ENCODE peak calls at places on chromosome 9, in four cellular contexts. One of them, this sample, is unnamed. For H3K27me3, the result is how much of the 10 kb centered on the place peaks cover.

GRCh38 chr9:10026585-10026984 is 586.2 kb downstream of the PTPRD start:
- DNase-seq in endothelial cell of umbilical vein: no peak
- DNase-seq in suprapubic skin: no peak
- DNase-seq in uterus: no peak
- DNase-seq in this sample: no peak

GRCh38 chr9:117970276-117970675 is 266.1 kb downstream of the TLR4 start:
- DNase-seq in endothelial cell of umbilical vein: no peak
- DNase-seq in suprapubic skin: no peak
- DNase-seq in uterus: no peak
- DNase-seq in this sample: no peak

GRCh38 chr9:126619336-126619919 is 5.7 kb downstream of the LMX1B start:
- DNase-seq in endothelial cell of umbilical vein: no peak
- DNase-seq in suprapubic skin: no peak
- DNase-seq in uterus: no peak
- DNase-seq in this sample: no peak

GRCh38 chr9:87212563-87213154 is 265.4 kb upstream of the GAS1 start:
- DNase-seq in endothelial cell of umbilical vein: no peak
- DNase-seq in suprapubic skin: no peak
- DNase-seq in uterus: no peak
- DNase-seq in this sample: no peak

GRCh38 chr9:36980148-36980974 is 53.7 kb downstream of the PAX5 start:
- DNase-seq in endothelial cell of umbilical vein: no peak
- DNase-seq in suprapubic skin: no peak
- DNase-seq in uterus: no peak
- DNase-seq in this sample: no peak

GRCh38 chr9:121169094-121169601 is 32.5 kb downstream of the RAB14 start:
- DNase-seq in endothelial cell of umbilical vein: peak
- DNase-seq in suprapubic skin: no peak
- DNase-seq in uterus: no peak
- DNase-seq in this sample: no peak

GRCh38 chr9:32251539-32251938 is 132.9 kb upstream of the ACO1 start:
- DNase-seq in endothelial cell of umbilical vein: peak
- DNase-seq in suprapubic skin: no peak
- DNase-seq in uterus: peak
- DNase-seq in this sample: peak

GRCh38 chr9:128155736-128156500 is 4.1 kb upstream of the BBLN start:
- DNase-seq in endothelial cell of umbilical vein: no peak
- DNase-seq in suprapubic skin: no peak
- DNase-seq in uterus: no peak
- DNase-seq in this sample: no peak

GRCh38 chr9:121242219-121242954 is 25.6 kb upstream of the GSN start:
- DNase-seq in endothelial cell of umbilical vein: no peak
- DNase-seq in suprapubic skin: no peak
- DNase-seq in uterus: no peak
- DNase-seq in this sample: no peak

GRCh38 chr9:71647094-71647591 is 121.2 kb downstream of the CEMIP2 start:
- DNase-seq in endothelial cell of umbilical vein: peak
- DNase-seq in suprapubic skin: no peak
- DNase-seq in uterus: peak
- DNase-seq in this sample: no peak

GRCh38 chr9:21608200-21608599 is 126.1 kb upstream of the IFNE start:
- DNase-seq in endothelial cell of umbilical vein: no peak
- DNase-seq in suprapubic skin: no peak
- DNase-seq in uterus: no peak
- DNase-seq in this sample: no peak

GRCh38 chr9:134590240-134591081 is 51.1 kb upstream of the COL5A1 start:
- DNase-seq in endothelial cell of umbilical vein: no peak
- DNase-seq in suprapubic skin: no peak
- DNase-seq in uterus: peak
- DNase-seq in this sample: no peak

GRCh38 chr9:97512966-97513560 is 11.6 kb downstream of the TMOD1 start:
- DNase-seq in endothelial cell of umbilical vein: no peak
- DNase-seq in suprapubic skin: no peak
- DNase-seq in uterus: no peak
- DNase-seq in this sample: no peak

GRCh38 chr9:34437006-34437925 is 21.1 kb downstream of the FAM219A start:
- DNase-seq in endothelial cell of umbilical vein: peak
- DNase-seq in suprapubic skin: no peak
- DNase-seq in uterus: peak
- DNase-seq in this sample: no peak

GRCh38 chr9:34124103-34124502 is 2.4 kb downstream of the DCAF12 start:
- DNase-seq in endothelial cell of umbilical vein: no peak
- DNase-seq in suprapubic skin: no peak
- DNase-seq in uterus: no peak
- DNase-seq in this sample: no peak

GRCh38 chr9:124671861-124672260 is 99.2 kb downstream of the NR6A1 start:
- DNase-seq in endothelial cell of umbilical vein: peak
- DNase-seq in suprapubic skin: no peak
- DNase-seq in uterus: no peak
- DNase-seq in this sample: no peak

GRCh38 chr9:38768351-38768761 is 48.4 kb upstream of the FAM240B start:
- DNase-seq in endothelial cell of umbilical vein: no peak
- DNase-seq in suprapubic skin: no peak
- DNase-seq in uterus: no peak
- DNase-seq in this sample: no peak

GRCh38 chr9:86714976-86715375 is 232.3 kb downstream of the GAS1 start:
- DNase-seq in endothelial cell of umbilical vein: no peak
- DNase-seq in suprapubic skin: no peak
- DNase-seq in uterus: peak
- DNase-seq in this sample: no peak

GRCh38 chr9:79952401-79952800 is 380.6 kb downstream of the TLE4 start:
- DNase-seq in endothelial cell of umbilical vein: no peak
- DNase-seq in suprapubic skin: no peak
- DNase-seq in uterus: no peak
- DNase-seq in this sample: no peak

GRCh38 chr9:92481029-92481633 is 1.2 kb downstream of the ASPN start:
- DNase-seq in endothelial cell of umbilical vein: no peak
- DNase-seq in suprapubic skin: no peak
- DNase-seq in uterus: no peak
- DNase-seq in this sample: no peak

GRCh38 chr9:79570449-79571308 is 1.1 kb upstream of the TLE4 start:
- DNase-seq in endothelial cell of umbilical vein: peak
- DNase-seq in suprapubic skin: peak
- DNase-seq in uterus: peak
- DNase-seq in this sample: peak

GRCh38 chr9:69877852-69878507 is 57.4 kb downstream of the CFAP95 start:
- DNase-seq in endothelial cell of umbilical vein: peak
- DNase-seq in suprapubic skin: no peak
- DNase-seq in uterus: no peak
- DNase-seq in this sample: no peak

GRCh38 chr9:122091682-122092592 is 1.2 kb downstream of the TTLL11 start:
- DNase-seq in endothelial cell of umbilical vein: no peak
- DNase-seq in suprapubic skin: peak
- DNase-seq in uterus: no peak
- DNase-seq in this sample: no peak

GRCh38 chr9:70131296-70131695 is 87.6 kb downstream of the MAMDC2 start:
- DNase-seq in endothelial cell of umbilical vein: no peak
- DNase-seq in suprapubic skin: no peak
- DNase-seq in uterus: no peak
- DNase-seq in this sample: no peak

GRCh38 chr9:82513242-82513750 is 524.7 kb downstream of the SPATA31D1 start:
- DNase-seq in endothelial cell of umbilical vein: no peak
- DNase-seq in suprapubic skin: no peak
- DNase-seq in uterus: peak
- DNase-seq in this sample: no peak

GRCh38 chr9:132144708-132145365 is 17.0 kb upstream of the NTNG2 start:
- DNase-seq in endothelial cell of umbilical vein: peak
- DNase-seq in suprapubic skin: no peak
- DNase-seq in uterus: no peak
- DNase-seq in this sample: no peak

GRCh38 chr9:132142883-132143282 is 19.0 kb upstream of the NTNG2 start:
- DNase-seq in endothelial cell of umbilical vein: no peak
- DNase-seq in suprapubic skin: no peak
- DNase-seq in uterus: no peak
- DNase-seq in this sample: no peak

GRCh38 chr9:132141948-132142594 is 19.8 kb upstream of the NTNG2 start:
- DNase-seq in endothelial cell of umbilical vein: no peak
- DNase-seq in suprapubic skin: no peak
- DNase-seq in uterus: no peak
- DNase-seq in this sample: no peak

GRCh38 chr9:132143359-132143758 is 18.5 kb upstream of the NTNG2 start:
- DNase-seq in endothelial cell of umbilical vein: no peak
- DNase-seq in suprapubic skin: no peak
- DNase-seq in uterus: no peak
- DNase-seq in this sample: no peak

DNA sequence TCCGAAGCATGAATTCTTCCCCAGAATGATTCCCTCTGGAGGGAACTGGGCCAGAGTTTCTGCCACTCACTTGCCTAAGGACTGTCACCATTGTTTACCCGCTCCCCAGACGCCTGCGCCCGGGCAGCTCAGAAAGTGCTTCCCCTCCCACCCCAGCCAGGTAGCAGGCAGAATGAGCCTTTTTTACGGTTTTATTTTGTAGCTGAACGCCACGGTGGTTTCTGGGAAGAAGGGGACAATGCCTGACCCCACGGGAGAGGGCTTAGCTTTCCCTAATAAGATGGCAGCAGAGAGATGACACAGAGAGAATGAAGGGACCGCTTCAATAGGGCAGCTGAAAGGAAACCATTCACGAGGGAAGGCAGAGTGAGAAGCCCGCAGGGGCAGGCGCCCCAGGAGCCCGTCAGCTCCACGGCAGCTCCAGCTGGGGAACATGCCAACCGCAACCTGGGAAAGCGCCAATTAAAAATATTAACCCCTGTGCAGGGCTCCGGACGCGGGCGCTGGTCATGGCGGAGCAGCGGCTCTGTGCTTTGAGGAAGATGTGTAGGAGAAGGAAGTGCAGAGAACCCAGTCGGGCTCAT is 20.4 kb upstream of the NTNG2 start:
- DNase-seq in endothelial cell of umbilical vein: no peak
- DNase-seq in suprapubic skin: no peak
- DNase-seq in uterus: no peak
- DNase-seq in this sample: peak
- H3K4me3 ChIP-seq in endothelial cell of umbilical vein: no peak
- H3K4me3 ChIP-seq in suprapubic skin: peak
- H3K4me3 ChIP-seq in uterus: no peak
- H3K4me3 ChIP-seq in this sample: peak

GRCh38 chr9:129557192-129558036 is 63.5 kb downstream of the C9orf50 start:
- DNase-seq in endothelial cell of umbilical vein: no peak
- DNase-seq in suprapubic skin: no peak
- DNase-seq in uterus: no peak
- DNase-seq in this sample: peak
- H3K27ac ChIP-seq in endothelial cell of umbilical vein: no peak
- H3K27ac ChIP-seq in suprapubic skin: no peak
- H3K27ac ChIP-seq in uterus: no peak
- H3K27ac ChIP-seq in this sample: peak

DNA sequence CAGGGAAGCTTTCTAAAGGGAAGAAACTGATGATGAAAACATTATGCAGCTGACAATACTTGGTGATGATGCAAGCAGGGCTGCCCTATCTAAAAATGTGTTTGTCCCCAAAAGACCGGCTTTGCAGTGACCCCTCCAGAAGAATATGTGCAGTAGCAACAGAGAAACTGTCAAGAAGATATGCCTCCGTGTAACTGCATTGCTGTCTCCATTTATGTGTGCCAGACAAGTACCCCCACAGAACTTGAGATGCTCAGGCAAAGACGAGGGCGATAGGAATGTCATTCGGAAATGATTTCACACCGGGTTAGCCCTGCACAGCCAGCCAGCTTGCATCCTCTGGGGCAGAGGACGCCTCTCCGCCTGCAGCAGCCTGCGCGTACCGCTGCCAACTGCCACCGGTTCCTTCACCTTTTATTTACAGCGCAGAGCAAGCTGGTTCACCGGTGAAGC is 2.1 kb downstream of the GABBR2 start:
- DNase-seq in endothelial cell of umbilical vein: peak
- DNase-seq in suprapubic skin: no peak
- DNase-seq in uterus: no peak
- DNase-seq in this sample: no peak
- H3K27me3 ChIP-seq in endothelial cell of umbilical vein: under half
- H3K27me3 ChIP-seq in suprapubic skin: half or more
- H3K27me3 ChIP-seq in uterus: under half
- H3K27me3 ChIP-seq in this sample: under half

DNA sequence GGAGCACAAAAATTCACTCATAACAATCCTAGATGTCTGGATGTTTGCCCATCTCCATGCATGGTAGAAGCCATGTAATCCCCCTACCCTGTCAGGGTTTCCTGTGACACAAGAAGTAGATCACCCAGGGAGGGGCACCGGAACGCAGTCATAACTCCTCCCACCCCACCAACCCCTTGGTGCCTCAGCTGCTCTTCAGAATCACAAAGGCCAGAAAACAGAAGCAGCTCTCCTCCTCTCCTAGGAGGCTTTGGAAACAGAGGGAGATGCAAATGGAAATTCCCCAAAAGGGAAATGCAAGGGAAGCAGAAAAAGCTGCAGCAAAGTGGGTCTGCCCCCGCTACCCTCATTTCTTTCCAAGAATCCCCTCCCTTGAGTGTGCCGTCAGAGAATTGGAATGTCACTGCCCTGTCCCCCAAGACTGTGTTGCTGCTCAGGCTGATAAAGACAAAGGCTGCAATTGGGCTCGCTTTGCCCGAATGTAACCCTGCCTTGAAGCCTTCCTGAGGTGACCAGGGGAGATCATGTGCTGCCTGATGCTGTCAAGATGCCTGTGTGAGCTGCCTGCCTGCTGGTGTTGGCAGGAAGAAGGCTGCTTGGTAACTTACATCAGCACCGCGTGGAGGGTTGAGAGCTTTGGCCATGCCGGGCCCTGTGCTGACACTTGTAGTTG is 65.5 kb upstream of the ABCA1 start:
- DNase-seq in endothelial cell of umbilical vein: peak
- DNase-seq in suprapubic skin: peak
- DNase-seq in uterus: peak
- DNase-seq in this sample: peak
- H3K4me3 ChIP-seq in endothelial cell of umbilical vein: no peak
- H3K4me3 ChIP-seq in suprapubic skin: no peak
- H3K4me3 ChIP-seq in uterus: no peak
- H3K4me3 ChIP-seq in this sample: no peak

DNA sequence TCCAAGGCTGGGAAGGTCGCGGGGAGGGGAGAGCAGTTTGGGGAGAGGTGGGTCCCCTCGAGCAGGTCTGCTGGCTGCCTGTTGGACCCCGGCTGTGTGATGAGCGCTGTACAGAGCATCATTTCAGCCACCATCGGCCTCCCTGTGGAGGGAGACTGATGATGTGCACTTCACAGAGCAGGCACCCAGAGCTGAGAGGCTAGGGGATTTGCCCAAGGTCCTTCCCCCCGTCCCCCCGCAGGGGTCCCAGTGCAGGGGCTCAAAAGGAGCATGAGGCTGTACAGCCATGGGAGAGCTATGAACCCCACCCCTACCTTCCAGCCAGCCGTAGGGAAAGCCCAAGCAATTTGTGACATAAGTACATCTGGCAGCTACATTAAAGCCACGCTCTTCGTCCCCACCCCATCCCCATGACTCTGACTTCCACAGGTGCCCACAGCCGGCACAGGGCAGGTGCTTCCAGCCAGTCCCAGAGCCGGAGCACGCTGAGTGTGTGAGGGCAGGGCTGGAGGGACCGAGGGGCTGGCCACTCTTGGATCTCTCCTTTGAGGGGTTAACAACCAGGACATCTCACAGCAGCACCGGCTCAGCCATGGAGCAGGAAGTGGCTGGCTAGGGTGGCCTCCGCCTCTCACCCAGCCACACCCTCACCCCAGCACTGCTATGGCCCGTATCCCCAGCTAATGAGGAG is 2.3 kb upstream of the FAM78A start:
- DNase-seq in endothelial cell of umbilical vein: no peak
- DNase-seq in suprapubic skin: no peak
- DNase-seq in uterus: no peak
- DNase-seq in this sample: no peak
- H3K27ac ChIP-seq in endothelial cell of umbilical vein: no peak
- H3K27ac ChIP-seq in suprapubic skin: no peak
- H3K27ac ChIP-seq in uterus: no peak
- H3K27ac ChIP-seq in this sample: no peak

This sample was measured in pancreas.